ENCODE peak calls at places on chromosomes 16 and 17, in four cellular contexts. Z, X, J and R are unnamed samples.
A peak's percentile ranks its signal among the peaks of the same experiment; 100 is the strongest.

GRCh38 chr16:54957403-54957802 is 26.7 kb downstream of the IRX5 start:
- DNase-seq in Z (no peak), X (no peak), J (no peak), R (no peak)

GRCh38 chr17:14298221-14298994 is 2.5 kb upstream of the HS3ST3B1 start:
- DNase-seq in Z (no peak), X (no peak), J (no peak), R (no peak)

GRCh38 chr17:880074-880870 is 98.1 kb downstream of the MRM3 start:
- DNase-seq in Z (no peak), X (no peak), J (no peak), R (no peak)

GRCh38 chr17:32659419-32659842 is 172.6 kb downstream of the CDK5R1 start:
- DNase-seq in Z (peak; percentile 80), X (peak; percentile 90), J (peak; percentile 17), R (no peak)

GRCh38 chr16:1288813-1289479 is 20.5 kb upstream of the UBE2I start:
- DNase-seq in Z (no peak), X (no peak), J (no peak), R (no peak)

GRCh38 chr17:76598004-76598439 is 12.4 kb upstream of the ST6GALNAC2 start:
- DNase-seq in Z (peak; percentile 62), X (peak; percentile 39), J (no peak), R (no peak)

GRCh38 chr16:74759564-74759963 is 15.1 kb downstream of the FA2H start:
- DNase-seq in Z (no peak), X (no peak), J (no peak), R (no peak)

GRCh38 chr17:64780096-64781012 is 118.2 kb upstream of the SMURF2 start:
- DNase-seq in Z (no peak), X (no peak), J (peak; percentile 48), R (no peak)

GRCh38 chr16:90043526-90043925 is 24.3 kb upstream of the DBNDD1 start:
- DNase-seq in Z (no peak), X (no peak), J (no peak), R (no peak)

GRCh38 chr17:41406205-41406604 is 8.8 kb upstream of the KRT31 start:
- DNase-seq in Z (no peak), X (no peak), J (no peak), R (no peak)

GRCh38 chr16:2160915-2161551 is 5.5 kb downstream of the TRAF7 start:
- DNase-seq in Z (no peak), X (no peak), J (no peak), R (no peak)

GRCh38 chr16:72921620-72922019 is 126.3 kb downstream of the ZFHX3 start:
- DNase-seq in Z (peak; percentile 64), X (peak; percentile 36), J (no peak), R (no peak)

GRCh38 chr17:80195671-80196529 is 24.2 kb downstream of the SGSH start:
- DNase-seq in Z (no peak), X (no peak), J (no peak), R (no peak)